ENCODE peak calls at places on chromosomes 12 and 14, in four cellular contexts. O is RPMI8226, N is T-helper 1 cell, J is stomach. S is an unnamed sample.

GRCh38 chr12:530308-530707 is 70.6 kb downstream of the B4GALNT3 start:
- DNase-seq in O (no peak), N (no peak), J (no peak), S (no peak)

GRCh38 chr12:29563636-29564035 is 66.2 kb upstream of the OVCH1 start:
- DNase-seq in O (no peak), N (no peak), J (no peak), S (no peak)

GRCh38 chr14:98886982-98887381 is 385.0 kb downstream of the BCL11B start:
- DNase-seq in O (no peak), N (no peak), J (no peak), S (no peak)

GRCh38 chr12:26614217-26614616 is 218.8 kb downstream of the ITPR2 start:
- DNase-seq in O (no peak), N (no peak), J (no peak), S (no peak)

GRCh38 chr14:100850841-100851585 is 25.1 kb downstream of the MEG3 start:
- DNase-seq in O (peak; percentile 79), N (peak; percentile 73), J (peak; percentile 71), S (no peak)

GRCh38 chr12:118127867-118128266 is 8.1 kb upstream of the PEBP1 start:
- DNase-seq in O (no peak), N (no peak), J (no peak), S (no peak)

GRCh38 chr12:80935076-80935475 is 2.7 kb downstream of the LIN7A start:
- DNase-seq in O (no peak), N (no peak), J (no peak), S (peak; percentile 27)

GRCh38 chr12:92550661-92551060 is 152.1 kb upstream of the PLEKHG7 start:
- DNase-seq in O (no peak), N (no peak), J (no peak), S (no peak)